ENCODE peak calls at places on chromosomes 13 and 19, in four cellular contexts. One of them, this sample, is unnamed.

GRCh38 chr13:34931572-34931971 is 10.5 kb upstream of the NBEA start:
- DNase-seq in type B pancreatic cell: no peak
- DNase-seq in ascending aorta: no peak
- DNase-seq in activated naive CD4-positive, alpha-beta T cell treated with anti-CD3 and anti-CD28 coated beads, Interleukin-2, amount 50 U/mL, for 16 hours: no peak
- DNase-seq in this sample: no peak

GRCh38 chr13:79646880-79647279 is 165.9 kb downstream of the NDFIP2 start:
- DNase-seq in activated naive CD4-positive, alpha-beta T cell treated with anti-CD3 and anti-CD28 coated beads, Interleukin-2, amount 50 U/mL, for 16 hours: no peak
- DNase-seq in ascending aorta: no peak
- DNase-seq in type B pancreatic cell: no peak
- DNase-seq in this sample: no peak

GRCh38 chr19:18173054-18173571 is 500 bp upstream of the IFI30 start:
- DNase-seq in ascending aorta: no peak
- DNase-seq in type B pancreatic cell: no peak
- DNase-seq in activated naive CD4-positive, alpha-beta T cell treated with anti-CD3 and anti-CD28 coated beads, Interleukin-2, amount 50 U/mL, for 16 hours: no peak
- DNase-seq in this sample: no peak

GRCh38 chr19:42229263-42229854 is 9.2 kb downstream of the ZNF526 start:
- DNase-seq in ascending aorta: no peak
- DNase-seq in type B pancreatic cell: no peak
- DNase-seq in activated naive CD4-positive, alpha-beta T cell treated with anti-CD3 and anti-CD28 coated beads, Interleukin-2, amount 50 U/mL, for 16 hours: no peak
- DNase-seq in this sample: no peak

GRCh38 chr13:66809496-66809895 is 420.6 kb downstream of the PCDH9 start:
- DNase-seq in ascending aorta: no peak
- DNase-seq in type B pancreatic cell: no peak
- DNase-seq in activated naive CD4-positive, alpha-beta T cell treated with anti-CD3 and anti-CD28 coated beads, Interleukin-2, amount 50 U/mL, for 16 hours: no peak
- DNase-seq in this sample: no peak

GRCh38 chr19:48991823-48992570 is 1.1 kb downstream of the GYS1 start:
- DNase-seq in ascending aorta: peak
- DNase-seq in activated naive CD4-positive, alpha-beta T cell treated with anti-CD3 and anti-CD28 coated beads, Interleukin-2, amount 50 U/mL, for 16 hours: no peak
- DNase-seq in type B pancreatic cell: no peak
- DNase-seq in this sample: peak

GRCh38 chr19:39277598-39277997 is 9.4 kb downstream of the IFNL2 start:
- DNase-seq in activated naive CD4-positive, alpha-beta T cell treated with anti-CD3 and anti-CD28 coated beads, Interleukin-2, amount 50 U/mL, for 16 hours: no peak
- DNase-seq in ascending aorta: no peak
- DNase-seq in type B pancreatic cell: no peak
- DNase-seq in this sample: peak

GRCh38 chr13:28532226-28533048 is 37.5 kb upstream of the FLT1 start:
- DNase-seq in ascending aorta: no peak
- DNase-seq in type B pancreatic cell: no peak
- DNase-seq in activated naive CD4-positive, alpha-beta T cell treated with anti-CD3 and anti-CD28 coated beads, Interleukin-2, amount 50 U/mL, for 16 hours: no peak
- DNase-seq in this sample: no peak

GRCh38 chr13:43095771-43096719 is 72.7 kb downstream of the DNAJC15 start:
- DNase-seq in ascending aorta: no peak
- DNase-seq in activated naive CD4-positive, alpha-beta T cell treated with anti-CD3 and anti-CD28 coated beads, Interleukin-2, amount 50 U/mL, for 16 hours: no peak
- DNase-seq in type B pancreatic cell: no peak
- DNase-seq in this sample: no peak

GRCh38 chr19:17623224-17623935 is 64.8 kb downstream of the UNC13A start:
- DNase-seq in ascending aorta: no peak
- DNase-seq in activated naive CD4-positive, alpha-beta T cell treated with anti-CD3 and anti-CD28 coated beads, Interleukin-2, amount 50 U/mL, for 16 hours: no peak
- DNase-seq in type B pancreatic cell: no peak
- DNase-seq in this sample: no peak

GRCh38 chr19:1758231-1758577 is 4.9 kb downstream of the ONECUT3 start:
- DNase-seq in ascending aorta: no peak
- DNase-seq in activated naive CD4-positive, alpha-beta T cell treated with anti-CD3 and anti-CD28 coated beads, Interleukin-2, amount 50 U/mL, for 16 hours: no peak
- DNase-seq in type B pancreatic cell: no peak
- DNase-seq in this sample: no peak

GRCh38 chr13:73406454-73406853 is 347.6 kb downstream of the KLF5 start:
- DNase-seq in type B pancreatic cell: no peak
- DNase-seq in ascending aorta: no peak
- DNase-seq in activated naive CD4-positive, alpha-beta T cell treated with anti-CD3 and anti-CD28 coated beads, Interleukin-2, amount 50 U/mL, for 16 hours: no peak
- DNase-seq in this sample: no peak

GRCh38 chr13:89255844-89256406 is 1584.8 kb downstream of the SLITRK5 start:
- DNase-seq in activated naive CD4-positive, alpha-beta T cell treated with anti-CD3 and anti-CD28 coated beads, Interleukin-2, amount 50 U/mL, for 16 hours: no peak
- DNase-seq in type B pancreatic cell: no peak
- DNase-seq in ascending aorta: no peak
- DNase-seq in this sample: no peak

GRCh38 chr13:21511841-21512240 is 52.7 kb upstream of the ZDHHC20 start:
- DNase-seq in activated naive CD4-positive, alpha-beta T cell treated with anti-CD3 and anti-CD28 coated beads, Interleukin-2, amount 50 U/mL, for 16 hours: no peak
- DNase-seq in ascending aorta: no peak
- DNase-seq in type B pancreatic cell: no peak
- DNase-seq in this sample: no peak